ENCODE peak calls at places on chromosomes 3 and 15, in nine cellular contexts. F is IMR-90; J is MV-4-11; R is cardiac muscle cell; N is stimulated activated naive B cell treated with anti-CD40 and anti-IgM and Interleukin-4, amounts not matched to agents 10 μg/mL and 1 μg/mL and 100 μg/mL, for 72 hours; L is transverse colon; X is T-helper 9 cell; V is retinal pigment epithelial cell; H is upper lobe of right lung. K is an unnamed sample.

GRCh38 chr3:96813820-96814580 is 394 bp upstream of the EPHA6 start:
- DNase-seq in F (peak; percentile 7), J (no peak), R (peak; percentile 64), N (no peak), L (peak; percentile 26), X (no peak), V (peak; percentile 10), H (peak; percentile 70), K (peak; percentile 62)

GRCh38 chr3:72907851-72908620 is 20.2 kb downstream of the GXYLT2 start:
- DNase-seq in F (peak; percentile 86), J (no peak), R (no peak), N (no peak), L (no peak), X (no peak), V (peak; percentile 34), H (no peak), K (peak; percentile 47)

GRCh38 chr15:41979493-41980266 is 7.3 kb upstream of the EHD4 start:
- DNase-seq in F (no peak), J (no peak), R (no peak), N (no peak), L (peak; percentile 33), X (no peak), V (no peak), H (no peak), K (no peak)

GRCh38 chr3:42519568-42519962 is 17.1 kb downstream of the VIPR1 start:
- DNase-seq in F (no peak), J (no peak), R (no peak), N (no peak), L (no peak), X (no peak), V (no peak), H (no peak), K (peak; percentile 20)

GRCh38 chr3:42351221-42351620 is 59.2 kb downstream of the LYZL4 start:
- DNase-seq in F (peak; percentile 4), J (no peak), R (no peak), N (no peak), L (no peak), X (no peak), V (peak; percentile 40), H (no peak), K (no peak)

GRCh38 chr15:63718590-63719035 is 115.1 kb downstream of the HERC1 start:
- DNase-seq in F (peak; percentile 84), J (no peak), R (no peak), N (no peak), L (no peak), X (no peak), V (peak; percentile 2), H (no peak), K (peak; percentile 36)

GRCh38 chr3:34419801-34420200 is 621.4 kb downstream of the PDCD6IP start:
- DNase-seq in F (no peak), J (peak; percentile 10), R (peak; percentile 74), N (no peak), L (no peak), X (no peak), V (no peak), H (no peak), K (no peak)

GRCh38 chr3:155664922-155665695 is 79.8 kb downstream of the PLCH1 start:
- DNase-seq in F (peak; percentile 69), J (peak; percentile 77), R (no peak), N (no peak), L (peak; percentile 52), X (no peak), V (no peak), H (no peak), K (peak; percentile 88)

GRCh38 chr15:73752817-73753214 is 335 bp downstream of the INSYN1 start:
- DNase-seq in F (no peak), J (no peak), R (peak; percentile 66), N (no peak), L (no peak), X (no peak), V (no peak), H (no peak), K (no peak)

GRCh38 chr15:90234519-90234988 is 545 bp downstream of the GDPGP1 start:
- DNase-seq in F (peak; percentile 12), J (peak; percentile 30), R (no peak), N (no peak), L (no peak), X (no peak), V (no peak), H (no peak), K (no peak)

GRCh38 chr15:62928996-62929350 is 113.6 kb upstream of the TPM1 start:
- DNase-seq in F (peak; percentile 92), J (no peak), R (no peak), N (no peak), L (no peak), X (no peak), V (peak; percentile 84), H (no peak), K (peak; percentile 88)

GRCh38 chr3:16085884-16086608 is 88.4 kb upstream of the GALNT15 start:
- DNase-seq in F (no peak), J (no peak), R (no peak), N (no peak), L (no peak), X (no peak), V (no peak), H (no peak), K (no peak)

GRCh38 chr3:146503459-146504202 is 34.3 kb upstream of the PLSCR2 start:
- DNase-seq in F (peak; percentile 95), J (peak; percentile 36), R (no peak), N (peak; percentile 9), L (peak; percentile 50), X (no peak), V (peak; percentile 86), H (no peak), K (peak; percentile 95)

GRCh38 chr15:64112904-64113303 is 17.1 kb downstream of the SNX1 start:
- DNase-seq in F (peak; percentile 52), J (peak; percentile 81), R (no peak), N (no peak), L (no peak), X (no peak), V (no peak), H (no peak), K (peak; percentile 84)

GRCh38 chr3:13149331-13150203 is 76.3 kb upstream of the IQSEC1 start:
- DNase-seq in F (no peak), J (no peak), R (no peak), N (no peak), L (peak; percentile 4), X (no peak), V (no peak), H (peak; percentile 48), K (no peak)

GRCh38 chr3:13019243-13019701 is 54.0 kb downstream of the IQSEC1 start:
- DNase-seq in F (peak; percentile 76), J (no peak), R (peak; percentile 76), N (no peak), L (no peak), X (no peak), V (no peak), H (no peak), K (peak; percentile 42)

GRCh38 chr3:16240229-16241023 is 24.3 kb downstream of the DPH3 start:
- DNase-seq in F (peak; percentile 81), J (peak; percentile 66), R (no peak), N (no peak), L (no peak), X (no peak), V (no peak), H (no peak), K (peak; percentile 31)

K was measured in kidney tubule cell.